ENCODE peak calls at places on chromosomes 7 and 10, in four cellular contexts. One of them, this sample, is unnamed.

GRCh38 chr10:80660736-80661135 is 123.0 kb downstream of the SH2D4B start:
- DNase-seq in AG04449: no peak
- DNase-seq in left ventricle myocardium inferior: no peak
- DNase-seq in DND-41: no peak
- DNase-seq in this sample: no peak

GRCh38 chr10:90857635-90858488 is at the start of gene HTR7:
- DNase-seq in AG04449: no peak
- DNase-seq in left ventricle myocardium inferior: peak; percentile 65
- DNase-seq in DND-41: peak; percentile 36
- DNase-seq in this sample: no peak

GRCh38 chr7:26197153-26198115 is 3.1 kb downstream of the HNRNPA2B1 start:
- DNase-seq in AG04449: no peak
- DNase-seq in left ventricle myocardium inferior: no peak
- DNase-seq in DND-41: no peak
- DNase-seq in this sample: no peak

GRCh38 chr10:44984671-44985101 is 6.1 kb upstream of the DEPP1 start:
- DNase-seq in AG04449: no peak
- DNase-seq in left ventricle myocardium inferior: no peak
- DNase-seq in DND-41: no peak
- DNase-seq in this sample: no peak

GRCh38 chr7:74240482-74240881 is 13.7 kb downstream of the RFC2 start:
- DNase-seq in AG04449: no peak
- DNase-seq in left ventricle myocardium inferior: no peak
- DNase-seq in DND-41: no peak
- DNase-seq in this sample: no peak

GRCh38 chr10:44956717-44957706 is 2.6 kb upstream of the RASSF4 start:
- DNase-seq in AG04449: no peak
- DNase-seq in left ventricle myocardium inferior: no peak
- DNase-seq in DND-41: no peak
- DNase-seq in this sample: no peak

GRCh38 chr10:113625461-113626186 is 38.2 kb downstream of the NRAP start:
- DNase-seq in AG04449: no peak
- DNase-seq in left ventricle myocardium inferior: no peak
- DNase-seq in DND-41: no peak
- DNase-seq in this sample: no peak

GRCh38 chr10:118455181-118455695 is 113.1 kb upstream of the FAM204A start:
- DNase-seq in AG04449: no peak
- DNase-seq in left ventricle myocardium inferior: no peak
- DNase-seq in DND-41: no peak
- DNase-seq in this sample: no peak

GRCh38 chr10:85916999-85917573 is 449.5 kb downstream of the GRID1 start:
- DNase-seq in AG04449: no peak
- DNase-seq in left ventricle myocardium inferior: no peak
- DNase-seq in DND-41: no peak
- DNase-seq in this sample: no peak

GRCh38 chr10:21285742-21286311 is 239.7 kb downstream of the SKIDA1 start:
- DNase-seq in AG04449: no peak
- DNase-seq in left ventricle myocardium inferior: no peak
- DNase-seq in DND-41: no peak
- DNase-seq in this sample: no peak

GRCh38 chr10:6786579-6787031 is 206.5 kb upstream of the PRKCQ start:
- DNase-seq in AG04449: no peak
- DNase-seq in left ventricle myocardium inferior: no peak
- DNase-seq in DND-41: no peak
- DNase-seq in this sample: peak; percentile 21
- TF ChIP-seq CTCF in AG04449: peak; percentile 47
- TF ChIP-seq CTCF in left ventricle myocardium inferior: peak; percentile 45
- TF ChIP-seq CTCF in DND-41: no peak
- TF ChIP-seq CTCF in this sample: peak; percentile 68

GRCh38 chr7:64046041-64046389 is 781 bp downstream of the ZNF727 start:
- DNase-seq in AG04449: no peak
- DNase-seq in left ventricle myocardium inferior: peak; percentile 15
- DNase-seq in DND-41: peak; percentile 22
- DNase-seq in this sample: no peak

GRCh38 chr7:64045301-64046040 is at the start of gene ZNF727:
- DNase-seq in AG04449: no peak
- DNase-seq in left ventricle myocardium inferior: peak; percentile 76
- DNase-seq in DND-41: peak; percentile 86
- DNase-seq in this sample: no peak
- H3K4me3 ChIP-seq in AG04449: no peak within 1 kb of the TSS
- H3K4me3 ChIP-seq in left ventricle myocardium inferior: peak within 1 kb of the TSS; percentile 73
- H3K4me3 ChIP-seq in DND-41: peak within 1 kb of the TSS; percentile 79
- H3K4me3 ChIP-seq in this sample: no peak within 1 kb of the TSS

GRCh38 chr10:128725531-128725930 is 599.3 kb upstream of the MKI67 start:
- DNase-seq in AG04449: no peak
- DNase-seq in left ventricle myocardium inferior: no peak
- DNase-seq in DND-41: no peak
- DNase-seq in this sample: no peak

GRCh38 chr10:128727114-128727513 is 600.9 kb upstream of the MKI67 start:
- DNase-seq in AG04449: no peak
- DNase-seq in left ventricle myocardium inferior: no peak
- DNase-seq in DND-41: no peak
- DNase-seq in this sample: no peak

GRCh38 chr10:128722947-128723346 is 596.7 kb upstream of the MKI67 start:
- DNase-seq in AG04449: no peak
- DNase-seq in left ventricle myocardium inferior: no peak
- DNase-seq in DND-41: no peak
- DNase-seq in this sample: no peak

GRCh38 chr10:128721851-128722250 is 595.6 kb upstream of the MKI67 start:
- DNase-seq in AG04449: no peak
- DNase-seq in left ventricle myocardium inferior: no peak
- DNase-seq in DND-41: no peak
- DNase-seq in this sample: no peak

GRCh38 chr10:128723631-128724205 is 597.5 kb upstream of the MKI67 start:
- DNase-seq in AG04449: no peak
- DNase-seq in left ventricle myocardium inferior: no peak
- DNase-seq in DND-41: peak; percentile 11
- DNase-seq in this sample: no peak
- TF ChIP-seq CTCF in AG04449: no peak
- TF ChIP-seq CTCF in left ventricle myocardium inferior: no peak
- TF ChIP-seq CTCF in DND-41: no peak
- TF ChIP-seq CTCF in this sample: no peak

GRCh38 chr10:127991543-127992255 is 84.8 kb downstream of the PTPRE start:
- DNase-seq in AG04449: no peak
- DNase-seq in left ventricle myocardium inferior: no peak
- DNase-seq in DND-41: no peak
- DNase-seq in this sample: no peak
- H3K4me3 ChIP-seq in AG04449: no peak overlapping the region
- H3K4me3 ChIP-seq in left ventricle myocardium inferior: no peak overlapping the region
- H3K4me3 ChIP-seq in DND-41: no peak overlapping the region
- H3K4me3 ChIP-seq in this sample: no peak overlapping the region

GRCh38 chr7:155815332-155816191 is 3.3 kb upstream of the SHH start:
- DNase-seq in AG04449: no peak
- DNase-seq in left ventricle myocardium inferior: no peak
- DNase-seq in DND-41: peak; percentile 54
- DNase-seq in this sample: no peak
- TF ChIP-seq CTCF in AG04449: peak; percentile 79
- TF ChIP-seq CTCF in left ventricle myocardium inferior: peak; percentile 65
- TF ChIP-seq CTCF in DND-41: peak; percentile 74
- TF ChIP-seq CTCF in this sample: peak; percentile 84

GRCh38 chr10:29427667-29428066 is 138.8 kb downstream of the LYZL1 start:
- DNase-seq in AG04449: no peak
- DNase-seq in left ventricle myocardium inferior: no peak
- DNase-seq in DND-41: no peak
- DNase-seq in this sample: no peak
- H3K4me3 ChIP-seq in AG04449: no peak overlapping the region
- H3K4me3 ChIP-seq in left ventricle myocardium inferior: no peak overlapping the region
- H3K4me3 ChIP-seq in DND-41: no peak overlapping the region
- H3K4me3 ChIP-seq in this sample: no peak overlapping the region

GRCh38 chr7:155296788-155297516 is 726 bp upstream of the INSIG1 start:
- DNase-seq in AG04449: no peak
- DNase-seq in left ventricle myocardium inferior: peak; percentile 43
- DNase-seq in DND-41: peak; percentile 91
- DNase-seq in this sample: peak; percentile 38
- TF ChIP-seq CTCF in AG04449: peak; percentile 54
- TF ChIP-seq CTCF in left ventricle myocardium inferior: peak; percentile 69
- TF ChIP-seq CTCF in DND-41: peak; percentile 34
- TF ChIP-seq CTCF in this sample: peak; percentile 23

DNA sequence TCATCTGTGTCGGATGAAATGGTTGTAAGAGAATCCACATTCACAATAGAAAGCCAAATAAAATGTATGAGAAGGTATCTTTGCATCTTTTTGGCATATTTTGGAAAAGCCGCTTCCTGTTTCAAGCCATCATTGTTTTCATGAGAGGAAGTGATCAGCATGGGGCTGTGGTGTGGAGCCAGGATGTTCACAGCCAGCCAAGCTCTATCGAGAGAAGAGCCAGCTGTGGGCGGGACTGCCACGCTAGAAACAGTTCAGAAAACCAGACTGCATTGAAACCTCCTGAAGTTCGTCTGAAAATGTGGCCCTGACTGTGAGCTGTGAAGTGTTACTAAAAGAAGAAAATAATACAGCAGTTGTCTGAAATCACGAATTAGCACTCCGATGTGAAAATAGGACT is 21.2 kb upstream of the NPS start:
- DNase-seq in AG04449: no peak
- DNase-seq in left ventricle myocardium inferior: peak; percentile 51
- DNase-seq in DND-41: no peak
- DNase-seq in this sample: no peak
- H3K4me3 ChIP-seq in AG04449: no peak overlapping the region
- H3K4me3 ChIP-seq in left ventricle myocardium inferior: no peak overlapping the region
- H3K4me3 ChIP-seq in DND-41: no peak overlapping the region
- H3K4me3 ChIP-seq in this sample: no peak overlapping the region

DNA sequence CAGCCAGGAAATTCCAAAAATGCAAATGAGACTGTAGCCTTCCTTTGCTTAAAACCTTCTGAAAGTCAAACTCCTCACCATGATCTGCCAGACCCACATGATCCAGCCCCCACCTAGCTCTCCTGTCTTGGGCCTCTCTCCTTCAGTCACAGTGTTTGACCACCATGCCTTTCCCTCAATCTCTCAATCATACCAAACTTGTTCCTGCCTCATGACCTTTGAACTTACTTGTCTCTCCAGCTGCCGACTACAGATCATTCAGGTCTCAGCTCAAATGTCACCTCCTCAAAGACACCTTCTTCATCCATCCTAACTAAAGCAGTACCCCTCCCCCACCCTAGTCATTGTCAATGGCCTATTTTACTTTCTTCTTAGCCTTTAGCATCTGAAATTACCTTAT is 9.3 kb upstream of the ADD3 start:
- DNase-seq in AG04449: no peak
- DNase-seq in left ventricle myocardium inferior: no peak
- DNase-seq in DND-41: no peak
- DNase-seq in this sample: no peak
- TF ChIP-seq CTCF in AG04449: no peak
- TF ChIP-seq CTCF in left ventricle myocardium inferior: no peak
- TF ChIP-seq CTCF in DND-41: no peak
- TF ChIP-seq CTCF in this sample: no peak

This sample was measured in AG09309.